ENCODE peak calls at places on chromosomes 2 and 18, in nine cellular contexts. F is GM12865, S is choroid plexus epithelial cell, W is adrenal gland, K is kidney, E is PC-9, U is body of pancreas, X is prostate gland, Y is brain microvascular endothelial cell. G is an unnamed sample.

GRCh38 chr2:128511731-128512663 is 193.3 kb upstream of the HS6ST1 start:
- DNase-seq in F (no peak), S (no peak), W (no peak), K (no peak), E (no peak), U (no peak), X (no peak), Y (no peak), G (no peak)

GRCh38 chr18:74906189-74906588 is 302.8 kb downstream of the PTGR3 start:
- DNase-seq in F (no peak), S (peak), W (no peak), K (no peak), E (peak), U (no peak), X (no peak), Y (no peak), G (no peak)

GRCh38 chr2:7034313-7034712 is 117.1 kb downstream of the RNF144A start:
- DNase-seq in F (peak), S (peak), W (no peak), K (peak), E (no peak), U (peak), X (no peak), Y (peak), G (no peak)

GRCh38 chr2:9972621-9973445 is 21.3 kb downstream of the GRHL1 start:
- DNase-seq in F (no peak), S (peak), W (no peak), K (no peak), E (peak), U (peak), X (no peak), Y (peak), G (no peak)

GRCh38 chr2:164511738-164512137 is 109.5 kb downstream of the GRB14 start:
- DNase-seq in F (no peak), S (no peak), W (no peak), K (no peak), E (no peak), U (no peak), X (no peak), Y (no peak), G (no peak)

GRCh38 chr2:21395366-21395765 is 271.6 kb downstream of the TDRD15 start:
- DNase-seq in F (peak), S (peak), W (no peak), K (no peak), E (no peak), U (no peak), X (no peak), Y (no peak), G (no peak)

GRCh38 chr18:54260376-54261072 is 8.8 kb upstream of the POLI start:
- DNase-seq in F (peak), S (peak), W (no peak), K (no peak), E (no peak), U (peak), X (no peak), Y (no peak), G (no peak)

GRCh38 chr2:112833532-112833931 is 3.0 kb downstream of the IL1B start:
- DNase-seq in F (no peak), S (no peak), W (no peak), K (no peak), E (no peak), U (no peak), X (no peak), Y (no peak), G (no peak)

GRCh38 chr2:144452169-144453038 is 67.5 kb downstream of the ZEB2 start:
- DNase-seq in F (no peak), S (peak), W (no peak), K (no peak), E (no peak), U (no peak), X (no peak), Y (peak), G (no peak)

DNA sequence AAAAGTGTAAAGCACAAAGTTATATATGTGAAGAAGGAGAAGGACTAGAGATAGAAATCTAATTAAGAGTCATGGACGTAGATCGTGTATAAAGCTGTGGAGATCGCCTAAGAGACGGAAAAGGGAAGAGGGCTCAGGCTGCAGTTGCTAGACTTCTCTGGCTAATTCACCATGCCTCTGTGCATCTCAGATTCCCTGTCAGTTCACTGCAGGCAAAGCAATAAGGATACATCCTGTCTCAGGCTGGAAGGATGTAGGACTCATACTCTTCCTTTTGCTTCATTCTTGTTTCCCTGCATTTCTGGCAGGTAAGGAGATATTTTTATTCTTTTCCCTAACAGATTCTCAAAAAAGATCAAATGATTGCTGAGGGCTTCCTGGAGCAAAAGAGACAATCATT is 112.6 kb downstream of the AP1S3 start:
- DNase-seq in F (no peak), S (peak), W (no peak), K (no peak), E (no peak), U (no peak), X (no peak), Y (no peak), G (no peak)
- H3K4me3 ChIP-seq in F (no peak), S (no peak), W (no peak), K (no peak), E (no peak), U (no peak), X (no peak), Y (no peak), G (no peak)

GRCh38 chr2:58432491-58433166 is 191.5 kb upstream of the FANCL start:
- DNase-seq in F (no peak), S (no peak), W (no peak), K (no peak), E (no peak), U (no peak), X (no peak), Y (no peak), G (no peak)
- H3K4me3 ChIP-seq in F (no peak), S (no peak), W (no peak), K (no peak), E (no peak), U (no peak), X (no peak), Y (no peak), G (no peak)

GRCh38 chr2:98726172-98726725 is 4.7 kb downstream of the MGAT4A start:
- DNase-seq in F (no peak), S (no peak), W (no peak), K (no peak), E (no peak), U (no peak), X (no peak), Y (no peak), G (no peak)
- H3K4me3 ChIP-seq in F (no peak), S (no peak), W (no peak), K (peak), E (no peak), U (no peak), X (no peak), Y (no peak), G (peak)

GRCh38 chr18:23138470-23138869 is 3.2 kb downstream of the CABLES1 start:
- DNase-seq in F (no peak), S (no peak), W (no peak), K (no peak), E (no peak), U (peak), X (no peak), Y (no peak), G (no peak)

GRCh38 chr18:23137093-23137640 is 1.9 kb downstream of the CABLES1 start:
- DNase-seq in F (peak), S (peak), W (no peak), K (no peak), E (peak), U (no peak), X (no peak), Y (no peak), G (no peak)

GRCh38 chr18:23135679-23136325 is 517 bp downstream of the CABLES1 start:
- DNase-seq in F (peak), S (peak), W (peak), K (peak), E (peak), U (peak), X (no peak), Y (no peak), G (no peak)

GRCh38 chr18:23136326-23137092 is 1.2 kb downstream of the CABLES1 start:
- DNase-seq in F (peak), S (peak), W (no peak), K (peak), E (no peak), U (peak), X (peak), Y (no peak), G (no peak)

DNA sequence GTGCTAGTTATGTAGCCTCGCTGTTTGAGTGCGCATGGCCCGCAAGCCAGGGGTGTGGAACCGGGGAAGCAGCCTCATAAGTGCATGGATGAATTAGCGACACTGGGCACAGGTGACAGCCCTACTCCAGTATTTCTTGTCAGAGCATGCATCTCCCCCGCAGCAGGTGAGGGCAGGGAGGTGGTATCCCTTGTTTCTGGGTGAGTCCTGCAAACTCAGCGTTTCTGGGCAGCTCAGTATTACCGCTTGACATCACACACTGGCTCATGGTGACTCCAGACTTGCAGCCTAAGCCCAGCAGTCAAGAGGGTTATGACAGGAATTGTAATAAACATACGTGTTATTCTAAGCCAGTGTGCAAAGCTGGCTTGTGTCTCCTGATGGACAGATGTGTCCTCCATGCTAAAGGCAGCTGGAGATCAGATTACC is 2.5 kb downstream of the CABLES1 start:
- DNase-seq in F (no peak), S (no peak), W (no peak), K (no peak), E (no peak), U (no peak), X (no peak), Y (no peak), G (no peak)
- H3K4me3 ChIP-seq in F (peak), S (peak), W (peak), K (peak), E (peak), U (no peak), X (no peak), Y (no peak), G (no peak)